ENCODE peak calls at places on chromosomes 11 and 22, in six cellular contexts. T is spleen, C is thoracic aorta, R is K562, N is testis, X is kidney epithelial cell. W is an unnamed sample. For H3K36me3, the result is how much of the 10 kb centered on the place peaks cover.

GRCh38 chr11:94130589-94131362 is 2.1 kb downstream of the PANX1 start:
- DNase-seq in T (no peak), C (no peak), R (no peak), N (no peak), X (no peak), W (no peak)

GRCh38 chr22:36381513-36382079 is 6.2 kb downstream of the MYH9 start:
- DNase-seq in T (no peak), C (no peak), R (no peak), N (no peak), X (no peak), W (no peak)

GRCh38 chr11:64843971-64844329 is 503 bp downstream of the CDC42BPG start:
- DNase-seq in T (no peak), C (no peak), R (no peak), N (no peak), X (no peak), W (no peak)

GRCh38 chr11:65351511-65351910 is 3.0 kb upstream of the TIGD3 start:
- DNase-seq in T (no peak), C (no peak), R (no peak), N (no peak), X (no peak), W (no peak)

GRCh38 chr11:23021287-23021863 is 161.1 kb upstream of the CCDC179 start:
- DNase-seq in T (no peak), C (no peak), R (peak), N (peak), X (no peak), W (no peak)

GRCh38 chr11:11532574-11532973 is 89.2 kb downstream of the GALNT18 start:
- DNase-seq in T (no peak), C (no peak), R (no peak), N (no peak), X (no peak), W (no peak)

GRCh38 chr22:31106001-31106571 is 1.3 kb downstream of the SELENOM start:
- DNase-seq in T (peak), C (no peak), R (no peak), N (no peak), X (no peak), W (peak)

GRCh38 chr11:33552756-33553155 is 147.9 kb downstream of the C11orf91 start:
- DNase-seq in T (no peak), C (no peak), R (no peak), N (no peak), X (no peak), W (no peak)

GRCh38 chr11:18245396-18245795 is 3.1 kb downstream of the SAA2 start:
- DNase-seq in T (no peak), C (no peak), R (no peak), N (no peak), X (no peak), W (no peak)

GRCh38 chr11:1341928-1342524 is 32.6 kb upstream of the TOLLIP start:
- DNase-seq in T (no peak), C (no peak), R (no peak), N (no peak), X (no peak), W (peak)

GRCh38 chr22:50665212-50665611 is 7.4 kb upstream of the SHANK3 start:
- DNase-seq in T (no peak), C (no peak), R (no peak), N (no peak), X (no peak), W (no peak)

GRCh38 chr22:50670914-50671538 is 1.6 kb upstream of the SHANK3 start:
- DNase-seq in T (no peak), C (no peak), R (no peak), N (no peak), X (no peak), W (no peak)

GRCh38 chr22:50660306-50660705 is 12.3 kb upstream of the SHANK3 start:
- DNase-seq in T (no peak), C (no peak), R (no peak), N (no peak), X (no peak), W (no peak)

GRCh38 chr22:50670513-50670912 is 2.1 kb upstream of the SHANK3 start:
- DNase-seq in T (no peak), C (no peak), R (no peak), N (no peak), X (no peak), W (no peak)

DNA sequence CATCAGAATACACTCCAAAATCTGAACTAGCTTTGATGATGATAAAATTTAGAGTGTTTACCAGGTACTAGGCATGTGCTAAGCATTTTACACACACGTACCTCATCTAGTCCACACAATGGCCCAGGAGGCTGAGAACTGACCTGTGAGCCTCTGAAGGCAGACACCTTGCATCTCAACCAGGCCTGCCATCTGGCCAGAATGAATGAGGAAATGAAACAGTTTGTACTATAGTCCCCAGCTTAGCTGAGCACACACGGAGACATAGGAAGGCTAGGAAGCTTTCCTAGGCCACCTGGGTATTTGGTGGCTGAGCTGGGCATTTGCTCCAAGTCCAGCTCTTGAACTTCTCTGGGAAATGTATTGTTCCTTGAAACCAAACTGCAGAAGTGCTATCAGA is 6.9 kb upstream of the SHANK3 start:
- DNase-seq in T (no peak), C (no peak), R (no peak), N (no peak), X (no peak), W (no peak)
- H3K36me3 ChIP-seq in T (under half), C (under half), R (under half), N (under half), X (under half), W (under half)

GRCh38 chr22:28772633-28773460 is at the start of gene CCDC117:
- DNase-seq in T (peak), C (peak), R (peak), N (peak), X (peak), W (peak)

GRCh38 chr22:28773461-28773867 is 969 bp downstream of the CCDC117 start:
- DNase-seq in T (no peak), C (no peak), R (no peak), N (no peak), X (no peak), W (no peak)

GRCh38 chr22:28769394-28770085 is 3.0 kb upstream of the CCDC117 start:
- DNase-seq in T (peak), C (no peak), R (no peak), N (no peak), X (no peak), W (no peak)

GRCh38 chr22:28771195-28771791 is 1.2 kb upstream of the CCDC117 start:
- DNase-seq in T (no peak), C (no peak), R (no peak), N (no peak), X (no peak), W (no peak)

DNA sequence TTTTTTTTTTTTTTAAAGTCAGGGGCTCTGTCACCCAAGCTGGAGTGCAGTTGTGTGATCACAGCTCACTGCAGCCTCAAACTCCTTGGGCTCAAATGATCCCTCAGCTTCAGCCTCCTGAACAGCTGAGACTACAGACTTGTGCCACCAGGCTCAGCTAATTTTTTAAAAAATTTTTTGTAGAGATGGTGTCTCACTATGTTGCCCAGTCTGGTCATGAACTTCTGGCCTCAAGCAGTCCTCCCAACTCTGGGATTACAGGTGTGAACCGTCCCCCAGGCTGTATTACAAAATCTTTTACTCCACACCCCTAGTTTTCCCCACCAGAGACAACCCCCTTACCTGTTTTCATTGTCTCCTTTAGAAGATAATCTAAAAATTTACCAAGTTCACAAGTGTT is 1.9 kb downstream of the CCDC117 start:
- DNase-seq in T (peak), C (no peak), R (no peak), N (no peak), X (no peak), W (no peak)
- H3K4me3 ChIP-seq in T (no peak), C (peak), R (no peak), N (no peak), X (no peak), W (no peak)

DNA sequence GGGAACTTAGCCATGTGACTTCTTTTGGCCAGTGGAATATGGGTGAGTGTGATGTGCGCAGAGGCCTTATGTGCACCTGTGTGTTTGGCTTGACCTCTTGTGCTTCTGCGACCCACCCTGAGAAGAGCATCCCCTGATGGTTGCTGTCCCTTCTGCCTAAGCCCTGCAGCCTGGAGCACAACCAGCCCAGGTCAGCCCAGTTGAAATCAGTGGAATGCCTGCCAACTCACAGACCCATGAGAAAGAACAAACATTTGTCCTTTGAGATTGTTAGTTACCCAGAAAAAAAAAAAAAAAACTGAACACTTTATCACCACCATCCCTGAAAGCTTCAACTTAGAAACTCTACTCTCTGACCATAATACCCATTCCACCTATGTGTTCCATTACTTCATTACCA is 38.5 kb downstream of the PAMR1 start:
- DNase-seq in T (no peak), C (no peak), R (no peak), N (no peak), X (no peak), W (no peak)
- H3K36me3 ChIP-seq in T (under half), C (under half), R (under half), N (under half), X (under half), W (under half)

GRCh38 chr11:62546244-62546936 is at the start of gene AHNAK:
- DNase-seq in T (peak), C (no peak), R (peak), N (peak), X (no peak), W (peak)

GRCh38 chr11:62545437-62546243 is 966 bp downstream of the AHNAK start:
- DNase-seq in T (peak), C (peak), R (peak), N (peak), X (peak), W (peak)

GRCh38 chr11:62548545-62549335 is 2.1 kb upstream of the AHNAK start:
- DNase-seq in T (no peak), C (no peak), R (no peak), N (peak), X (no peak), W (no peak)

GRCh38 chr11:62547691-62548281 is 1.2 kb upstream of the AHNAK start:
- DNase-seq in T (no peak), C (no peak), R (no peak), N (no peak), X (no peak), W (peak)

GRCh38 chr11:62546937-62547625 is 475 bp upstream of the AHNAK start:
- DNase-seq in T (no peak), C (no peak), R (no peak), N (peak), X (no peak), W (no peak)
- H3K4me3 ChIP-seq in T (peak), C (peak), R (peak), N (peak), X (peak), W (peak)

DNA sequence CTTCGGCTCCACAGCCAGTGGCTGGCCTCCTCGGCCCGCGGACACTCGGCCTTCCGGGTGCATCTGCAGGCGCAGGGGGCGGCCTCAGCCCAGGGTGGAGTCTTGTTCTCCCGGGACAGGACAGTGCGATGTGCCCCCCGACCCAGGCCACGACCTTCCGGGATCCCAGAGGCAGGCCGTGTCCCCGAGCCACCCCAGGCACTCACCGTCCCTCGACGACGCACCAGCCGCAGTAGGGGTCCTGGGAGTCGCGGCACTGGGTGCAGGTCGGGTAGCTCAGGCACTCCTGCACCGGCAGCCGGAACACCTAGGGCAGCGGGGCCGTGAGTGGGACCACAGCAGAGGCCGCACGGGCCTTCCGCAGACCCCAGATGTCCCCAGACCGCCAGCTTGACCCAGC is 17.6 kb upstream of the MAPK11 start:
- DNase-seq in T (no peak), C (no peak), R (no peak), N (no peak), X (no peak), W (no peak)
- H3K36me3 ChIP-seq in T (half or more), C (half or more), R (under half), N (under half), X (under half), W (half or more)

GRCh38 chr11:100875521-100875869 is 188.4 kb downstream of the ARHGAP42 start:
- DNase-seq in T (no peak), C (no peak), R (no peak), N (no peak), X (no peak), W (no peak)
- H3K4me3 ChIP-seq in T (no peak), C (no peak), R (no peak), N (no peak), X (no peak), W (no peak)

GRCh38 chr11:20095189-20095588 is 65.1 kb downstream of the DBX1 start:
- DNase-seq in T (no peak), C (no peak), R (no peak), N (no peak), X (no peak), W (no peak)
- H3K36me3 ChIP-seq in T (under half), C (half or more), R (under half), N (under half), X (under half), W (half or more)

DNA sequence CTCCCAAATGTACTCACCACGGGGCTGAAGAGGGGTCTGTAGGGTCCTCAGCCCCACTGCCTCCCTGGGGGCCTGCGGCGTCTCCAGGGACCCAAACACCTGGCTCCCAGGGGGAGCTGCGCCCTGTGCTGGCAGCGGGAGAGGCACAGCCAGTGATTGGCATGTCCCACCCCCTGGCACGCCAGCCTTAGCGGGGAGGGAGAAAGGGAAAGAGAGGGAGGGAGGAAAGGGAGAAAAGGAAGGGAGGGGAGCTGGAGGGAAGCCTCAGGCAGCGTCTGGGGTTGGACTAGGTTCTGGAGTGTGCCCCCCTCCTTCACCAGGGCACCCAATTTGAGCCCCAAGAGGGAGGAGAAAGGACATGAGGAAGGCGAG is at the start of gene CHRM1:
- DNase-seq in T (peak), C (no peak), R (no peak), N (no peak), X (no peak), W (no peak)
- H3K4me3 ChIP-seq in T (no peak), C (no peak), R (no peak), N (no peak), X (no peak), W (no peak)

GRCh38 chr11:13767461-13767860 is 99.0 kb downstream of the FAR1 start:
- DNase-seq in T (no peak), C (no peak), R (no peak), N (no peak), X (no peak), W (no peak)

GRCh38 chr11:13769188-13769587 is 100.7 kb downstream of the FAR1 start:
- DNase-seq in T (no peak), C (no peak), R (no peak), N (no peak), X (no peak), W (no peak)

GRCh38 chr11:13761712-13762111 is 93.2 kb downstream of the FAR1 start:
- DNase-seq in T (no peak), C (no peak), R (no peak), N (no peak), X (no peak), W (no peak)

GRCh38 chr11:13761250-13761649 is 92.8 kb downstream of the FAR1 start:
- DNase-seq in T (no peak), C (no peak), R (no peak), N (no peak), X (no peak), W (no peak)

GRCh38 chr11:13765886-13766285 is 97.4 kb downstream of the FAR1 start:
- DNase-seq in T (no peak), C (no peak), R (no peak), N (no peak), X (no peak), W (no peak)
- H3K36me3 ChIP-seq in T (under half), C (under half), R (under half), N (under half), X (under half), W (under half)

GRCh38 chr11:128508785-128509518 is 78.4 kb downstream of the ETS1 start:
- DNase-seq in T (no peak), C (no peak), R (no peak), N (no peak), X (no peak), W (no peak)
- H3K4me3 ChIP-seq in T (peak), C (no peak), R (no peak), N (no peak), X (no peak), W (no peak)

W was measured in sigmoid colon.